ENCODE peak calls at places on chromosomes 2 and 18, in ten cellular contexts. S is HL-60, E is HT1080, W is RWPE1, P is T-helper 2 cell, M is GM23248, I is suprapubic skin, K is KBM-7, N is right lobe of liver, L is hypothalamus. Q is an unnamed sample.

GRCh38 chr2:45000341-45000901 is 8.8 kb downstream of the SIX2 start:
- DNase-seq in S (no peak), E (no peak), W (no peak), P (no peak), M (no peak), I (no peak), K (no peak), N (peak), L (no peak), Q (no peak)

GRCh38 chr2:54897420-54898310 is 152.6 kb downstream of the RTN4 start:
- DNase-seq in S (no peak), E (no peak), W (no peak), P (peak), M (no peak), I (no peak), K (no peak), N (no peak), L (no peak), Q (no peak)

GRCh38 chr18:2351126-2351850 is 220.0 kb downstream of the METTL4 start:
- DNase-seq in S (no peak), E (no peak), W (no peak), P (no peak), M (no peak), I (no peak), K (no peak), N (no peak), L (no peak), Q (no peak)

GRCh38 chr18:46369323-46369722 is 265.1 kb downstream of the HAUS1 start:
- DNase-seq in S (no peak), E (peak), W (no peak), P (no peak), M (no peak), I (no peak), K (no peak), N (no peak), L (no peak), Q (no peak)

GRCh38 chr18:12766986-12767433 is 64.2 kb downstream of the PSMG2 start:
- DNase-seq in S (no peak), E (no peak), W (no peak), P (no peak), M (no peak), I (peak), K (no peak), N (no peak), L (no peak), Q (no peak)

GRCh38 chr18:3885209-3885792 is 435.3 kb downstream of the TGIF1 start:
- DNase-seq in S (peak), E (peak), W (peak), P (no peak), M (no peak), I (no peak), K (peak), N (no peak), L (no peak), Q (no peak)

GRCh38 chr2:112156152-112156986 is 18.2 kb downstream of the FBLN7 start:
- DNase-seq in S (no peak), E (peak), W (peak), P (peak), M (peak), I (peak), K (peak), N (no peak), L (no peak), Q (peak)

GRCh38 chr2:23626701-23627181 is 241.8 kb downstream of the KLHL29 start:
- DNase-seq in S (no peak), E (no peak), W (no peak), P (no peak), M (no peak), I (no peak), K (no peak), N (peak), L (no peak), Q (no peak)

GRCh38 chr2:171735991-171736710 is 48.9 kb downstream of the DYNC1I2 start:
- DNase-seq in S (no peak), E (no peak), W (no peak), P (no peak), M (no peak), I (no peak), K (no peak), N (no peak), L (no peak), Q (no peak)

GRCh38 chr2:95054016-95054415 is 28.5 kb downstream of the MAL start:
- DNase-seq in S (no peak), E (no peak), W (no peak), P (no peak), M (no peak), I (no peak), K (no peak), N (no peak), L (no peak), Q (no peak)

GRCh38 chr2:653645-654425 is 23.4 kb downstream of the TMEM18 start:
- DNase-seq in S (no peak), E (no peak), W (no peak), P (no peak), M (no peak), I (peak), K (no peak), N (no peak), L (no peak), Q (no peak)

GRCh38 chr18:75625966-75626365 is 198.5 kb upstream of the SMIM21 start:
- DNase-seq in S (no peak), E (peak), W (no peak), P (no peak), M (peak), I (no peak), K (no peak), N (no peak), L (no peak), Q (peak)

GRCh38 chr2:23250371-23250770 is 134.6 kb upstream of the KLHL29 start:
- DNase-seq in S (no peak), E (no peak), W (no peak), P (no peak), M (no peak), I (no peak), K (no peak), N (peak), L (peak), Q (no peak)

GRCh38 chr18:68574311-68574710 is 140.6 kb downstream of the TMX3 start:
- DNase-seq in S (no peak), E (no peak), W (no peak), P (no peak), M (no peak), I (no peak), K (no peak), N (no peak), L (no peak), Q (no peak)

GRCh38 chr18:48590678-48591077 is 51.8 kb downstream of the CTIF start:
- DNase-seq in S (no peak), E (peak), W (no peak), P (no peak), M (peak), I (no peak), K (no peak), N (no peak), L (no peak), Q (peak)

GRCh38 chr2:150474326-150475074 is 13.0 kb downstream of the RND3 start:
- DNase-seq in S (no peak), E (no peak), W (no peak), P (no peak), M (peak), I (no peak), K (no peak), N (no peak), L (no peak), Q (no peak)

GRCh38 chr2:144161061-144161460 is 358.9 kb downstream of the ZEB2 start:
- DNase-seq in S (no peak), E (peak), W (no peak), P (no peak), M (no peak), I (no peak), K (no peak), N (no peak), L (no peak), Q (no peak)

GRCh38 chr2:105396254-105397024 is 2.4 kb downstream of the FHL2 start:
- DNase-seq in S (no peak), E (peak), W (peak), P (no peak), M (peak), I (no peak), K (no peak), N (no peak), L (no peak), Q (peak)

GRCh38 chr18:41829648-41830516 is 125.2 kb upstream of the PIK3C3 start:
- DNase-seq in S (no peak), E (peak), W (no peak), P (no peak), M (no peak), I (no peak), K (no peak), N (no peak), L (no peak), Q (no peak)

GRCh38 chr2:207474871-207475485 is 54.8 kb upstream of the CREB1 start:
- DNase-seq in S (peak), E (peak), W (peak), P (peak), M (peak), I (no peak), K (peak), N (no peak), L (no peak), Q (peak)

GRCh38 chr2:54941248-54941984 is 108.8 kb downstream of the RTN4 start:
- DNase-seq in S (no peak), E (no peak), W (no peak), P (no peak), M (no peak), I (no peak), K (no peak), N (no peak), L (peak), Q (no peak)

GRCh38 chr2:140808816-140809215 is 1322.0 kb downstream of the LRP1B start:
- DNase-seq in S (no peak), E (peak), W (no peak), P (no peak), M (no peak), I (no peak), K (peak), N (no peak), L (no peak), Q (no peak)

GRCh38 chr18:49591775-49592174 is 29.9 kb downstream of the LIPG start:
- DNase-seq in S (no peak), E (no peak), W (no peak), P (no peak), M (no peak), I (no peak), K (no peak), N (no peak), L (no peak), Q (no peak)

GRCh38 chr2:112777036-112777435 is 7.3 kb downstream of the IL1A start:
- DNase-seq in S (no peak), E (no peak), W (no peak), P (no peak), M (no peak), I (no peak), K (no peak), N (no peak), L (no peak), Q (no peak)

GRCh38 chr18:7618821-7619410 is 51.8 kb downstream of the PTPRM start:
- DNase-seq in S (no peak), E (no peak), W (no peak), P (no peak), M (peak), I (no peak), K (no peak), N (no peak), L (no peak), Q (peak)

GRCh38 chr18:13565228-13565627 is 161.1 kb downstream of the FAM210A start:
- DNase-seq in S (no peak), E (no peak), W (no peak), P (no peak), M (no peak), I (no peak), K (no peak), N (no peak), L (peak), Q (no peak)

GRCh38 chr2:240564571-240565266 is 3.6 kb upstream of the RNPEPL1 start:
- DNase-seq in S (no peak), E (no peak), W (no peak), P (peak), M (peak), I (peak), K (no peak), N (no peak), L (no peak), Q (no peak)

GRCh38 chr2:148948865-148949264 is 73.8 kb downstream of the KIF5C start:
- DNase-seq in S (no peak), E (no peak), W (no peak), P (no peak), M (no peak), I (no peak), K (peak), N (no peak), L (no peak), Q (no peak)

GRCh38 chr2:111694690-111695089 is 189.3 kb downstream of the ANAPC1 start:
- DNase-seq in S (no peak), E (peak), W (no peak), P (no peak), M (peak), I (no peak), K (no peak), N (no peak), L (no peak), Q (peak)

GRCh38 chr2:165927353-165927752 is 26.2 kb downstream of the TTC21B start:
- DNase-seq in S (no peak), E (no peak), W (no peak), P (no peak), M (peak), I (no peak), K (no peak), N (no peak), L (no peak), Q (no peak)

GRCh38 chr2:20467789-20468548 is 21.1 kb downstream of the RHOB start:
- DNase-seq in S (no peak), E (no peak), W (no peak), P (no peak), M (no peak), I (peak), K (no peak), N (no peak), L (no peak), Q (no peak)

GRCh38 chr2:38181802-38182517 is 106.0 kb upstream of the CYP1B1 start:
- DNase-seq in S (no peak), E (no peak), W (no peak), P (no peak), M (no peak), I (no peak), K (no peak), N (no peak), L (no peak), Q (no peak)